ENCODE peak calls at places on chromosomes 3 and 15, in six cellular contexts. One of them, this sample, is unnamed.

GRCh38 chr3:13850161-13850945 is 29.5 kb downstream of the WNT7A start:
- DNase-seq in SW480: peak
- DNase-seq in T1000: no peak
- DNase-seq in fibroblast of villous mesenchyme: no peak
- DNase-seq in RKO: no peak
- DNase-seq in KBM-7: no peak
- DNase-seq in this sample: no peak

GRCh38 chr15:36251450-36251849 is 328.0 kb upstream of the CDIN1 start:
- DNase-seq in fibroblast of villous mesenchyme: no peak
- DNase-seq in KBM-7: no peak
- DNase-seq in SW480: no peak
- DNase-seq in T1000: no peak
- DNase-seq in RKO: peak
- DNase-seq in this sample: peak

GRCh38 chr3:11910971-11911531 is 64.4 kb upstream of the TAMM41 start:
- DNase-seq in T1000: no peak
- DNase-seq in RKO: no peak
- DNase-seq in SW480: no peak
- DNase-seq in KBM-7: no peak
- DNase-seq in fibroblast of villous mesenchyme: peak
- DNase-seq in this sample: no peak

GRCh38 chr3:195753609-195754008 is 32.8 kb downstream of the MUC20 start:
- DNase-seq in SW480: no peak
- DNase-seq in T1000: no peak
- DNase-seq in KBM-7: no peak
- DNase-seq in RKO: no peak
- DNase-seq in fibroblast of villous mesenchyme: no peak
- DNase-seq in this sample: no peak

GRCh38 chr15:94910166-94910565 is 678.8 kb downstream of the MCTP2 start:
- DNase-seq in KBM-7: no peak
- DNase-seq in fibroblast of villous mesenchyme: no peak
- DNase-seq in SW480: no peak
- DNase-seq in T1000: peak
- DNase-seq in RKO: no peak
- DNase-seq in this sample: no peak

GRCh38 chr15:44537728-44538240 is 837 bp downstream of the EIF3J start:
- DNase-seq in SW480: peak
- DNase-seq in RKO: peak
- DNase-seq in fibroblast of villous mesenchyme: peak
- DNase-seq in KBM-7: no peak
- DNase-seq in T1000: no peak
- DNase-seq in this sample: peak

GRCh38 chr3:175646865-175647264 is 787.7 kb downstream of the NAALADL2 start:
- DNase-seq in T1000: no peak
- DNase-seq in fibroblast of villous mesenchyme: no peak
- DNase-seq in SW480: no peak
- DNase-seq in RKO: peak
- DNase-seq in KBM-7: no peak
- DNase-seq in this sample: no peak

GRCh38 chr3:165852150-165852549 is 14.9 kb upstream of the BCHE start:
- DNase-seq in RKO: no peak
- DNase-seq in SW480: no peak
- DNase-seq in KBM-7: no peak
- DNase-seq in fibroblast of villous mesenchyme: no peak
- DNase-seq in T1000: no peak
- DNase-seq in this sample: no peak

GRCh38 chr3:65548848-65549625 is 489.7 kb downstream of the MAGI1 start:
- DNase-seq in fibroblast of villous mesenchyme: no peak
- DNase-seq in KBM-7: no peak
- DNase-seq in RKO: no peak
- DNase-seq in SW480: peak
- DNase-seq in T1000: no peak
- DNase-seq in this sample: no peak

GRCh38 chr3:143135150-143135549 is 15.6 kb downstream of the CHST2 start:
- DNase-seq in T1000: peak
- DNase-seq in SW480: peak
- DNase-seq in KBM-7: peak
- DNase-seq in fibroblast of villous mesenchyme: peak
- DNase-seq in RKO: peak
- DNase-seq in this sample: peak

GRCh38 chr3:183252973-183253363 is at the start of gene B3GNT5:
- DNase-seq in fibroblast of villous mesenchyme: peak
- DNase-seq in KBM-7: peak
- DNase-seq in RKO: peak
- DNase-seq in T1000: no peak
- DNase-seq in SW480: peak
- DNase-seq in this sample: no peak

GRCh38 chr3:184260571-184261269 is 633 bp downstream of the CAMK2N2 start:
- DNase-seq in RKO: peak
- DNase-seq in KBM-7: peak
- DNase-seq in T1000: no peak
- DNase-seq in SW480: peak
- DNase-seq in fibroblast of villous mesenchyme: no peak
- DNase-seq in this sample: no peak

GRCh38 chr3:167406876-167407492 is 26.9 kb upstream of the ZBBX start:
- DNase-seq in T1000: no peak
- DNase-seq in SW480: peak
- DNase-seq in KBM-7: peak
- DNase-seq in fibroblast of villous mesenchyme: peak
- DNase-seq in RKO: peak
- DNase-seq in this sample: peak

GRCh38 chr3:181716916-181717315 is 5.2 kb downstream of the SOX2 start:
- DNase-seq in T1000: no peak
- DNase-seq in RKO: no peak
- DNase-seq in KBM-7: no peak
- DNase-seq in SW480: no peak
- DNase-seq in fibroblast of villous mesenchyme: no peak
- DNase-seq in this sample: no peak

GRCh38 chr3:69879051-69879450 is 120.5 kb upstream of the SAMMSON start:
- DNase-seq in fibroblast of villous mesenchyme: no peak
- DNase-seq in RKO: no peak
- DNase-seq in KBM-7: no peak
- DNase-seq in T1000: no peak
- DNase-seq in SW480: no peak
- DNase-seq in this sample: no peak

GRCh38 chr3:116339441-116340028 is 105.8 kb downstream of the LSAMP start:
- DNase-seq in RKO: no peak
- DNase-seq in fibroblast of villous mesenchyme: peak
- DNase-seq in SW480: no peak
- DNase-seq in KBM-7: peak
- DNase-seq in T1000: no peak
- DNase-seq in this sample: peak

GRCh38 chr15:70033529-70034140 is 64.1 kb downstream of the TLE3 start:
- DNase-seq in T1000: no peak
- DNase-seq in fibroblast of villous mesenchyme: peak
- DNase-seq in KBM-7: no peak
- DNase-seq in RKO: no peak
- DNase-seq in SW480: peak
- DNase-seq in this sample: peak

GRCh38 chr3:158430448-158430847 is 140.5 kb upstream of the MLF1 start:
- DNase-seq in KBM-7: no peak
- DNase-seq in T1000: no peak
- DNase-seq in SW480: no peak
- DNase-seq in RKO: no peak
- DNase-seq in fibroblast of villous mesenchyme: no peak
- DNase-seq in this sample: peak

GRCh38 chr15:41900526-41901380 is 6.9 kb upstream of the SPTBN5 start:
- DNase-seq in RKO: no peak
- DNase-seq in KBM-7: no peak
- DNase-seq in SW480: no peak
- DNase-seq in fibroblast of villous mesenchyme: no peak
- DNase-seq in T1000: no peak
- DNase-seq in this sample: no peak

GRCh38 chr3:188712257-188712924 is 459.4 kb upstream of the TPRG1 start:
- DNase-seq in RKO: no peak
- DNase-seq in T1000: no peak
- DNase-seq in SW480: no peak
- DNase-seq in fibroblast of villous mesenchyme: peak
- DNase-seq in KBM-7: peak
- DNase-seq in this sample: peak

GRCh38 chr15:31265871-31266711 is 60.5 kb upstream of the KLF13 start:
- DNase-seq in T1000: no peak
- DNase-seq in RKO: no peak
- DNase-seq in KBM-7: peak
- DNase-seq in SW480: no peak
- DNase-seq in fibroblast of villous mesenchyme: peak
- DNase-seq in this sample: no peak

GRCh38 chr3:21573291-21573690 is 177.7 kb downstream of the ZNF385D start:
- DNase-seq in fibroblast of villous mesenchyme: no peak
- DNase-seq in SW480: no peak
- DNase-seq in KBM-7: no peak
- DNase-seq in RKO: no peak
- DNase-seq in T1000: no peak
- DNase-seq in this sample: peak

GRCh38 chr3:12803371-12803770 is 6.9 kb downstream of the CAND2 start:
- DNase-seq in fibroblast of villous mesenchyme: no peak
- DNase-seq in T1000: no peak
- DNase-seq in KBM-7: no peak
- DNase-seq in SW480: no peak
- DNase-seq in RKO: no peak
- DNase-seq in this sample: no peak

GRCh38 chr15:65964792-65965433 is 95.6 kb downstream of the RAB11A start:
- DNase-seq in RKO: no peak
- DNase-seq in T1000: no peak
- DNase-seq in fibroblast of villous mesenchyme: no peak
- DNase-seq in SW480: no peak
- DNase-seq in KBM-7: no peak
- DNase-seq in this sample: no peak

GRCh38 chr3:8529738-8530525 is 28.3 kb downstream of the LMCD1 start:
- DNase-seq in KBM-7: peak
- DNase-seq in fibroblast of villous mesenchyme: peak
- DNase-seq in SW480: peak
- DNase-seq in T1000: no peak
- DNase-seq in RKO: peak
- DNase-seq in this sample: no peak

GRCh38 chr3:43953375-43953774 is 262.6 kb downstream of the ABHD5 start:
- DNase-seq in SW480: no peak
- DNase-seq in T1000: no peak
- DNase-seq in RKO: no peak
- DNase-seq in KBM-7: no peak
- DNase-seq in fibroblast of villous mesenchyme: no peak
- DNase-seq in this sample: no peak

GRCh38 chr15:78329625-78330024 is 10.5 kb upstream of the CRABP1 start:
- DNase-seq in T1000: no peak
- DNase-seq in RKO: no peak
- DNase-seq in fibroblast of villous mesenchyme: no peak
- DNase-seq in SW480: no peak
- DNase-seq in KBM-7: no peak
- DNase-seq in this sample: no peak

GRCh38 chr15:98881526-98882517 is 125.8 kb downstream of the PGPEP1L start:
- DNase-seq in SW480: peak
- DNase-seq in KBM-7: peak
- DNase-seq in T1000: no peak
- DNase-seq in fibroblast of villous mesenchyme: peak
- DNase-seq in RKO: peak
- DNase-seq in this sample: peak

GRCh38 chr3:196454935-196455334 is 22.7 kb upstream of the UBXN7 start:
- DNase-seq in SW480: no peak
- DNase-seq in RKO: peak
- DNase-seq in KBM-7: no peak
- DNase-seq in fibroblast of villous mesenchyme: no peak
- DNase-seq in T1000: no peak
- DNase-seq in this sample: no peak

GRCh38 chr3:192422321-192422997 is 304.9 kb downstream of the FGF12 start:
- DNase-seq in RKO: peak
- DNase-seq in T1000: no peak
- DNase-seq in KBM-7: no peak
- DNase-seq in SW480: no peak
- DNase-seq in fibroblast of villous mesenchyme: no peak
- DNase-seq in this sample: peak

GRCh38 chr3:119084371-119085069 is 49.9 kb upstream of the IGSF11 start:
- DNase-seq in fibroblast of villous mesenchyme: no peak
- DNase-seq in KBM-7: no peak
- DNase-seq in T1000: no peak
- DNase-seq in RKO: no peak
- DNase-seq in SW480: peak
- DNase-seq in this sample: no peak

GRCh38 chr3:196788509-196788908 is 48.9 kb downstream of the PAK2 start:
- DNase-seq in T1000: no peak
- DNase-seq in SW480: no peak
- DNase-seq in KBM-7: no peak
- DNase-seq in fibroblast of villous mesenchyme: no peak
- DNase-seq in RKO: no peak
- DNase-seq in this sample: no peak

GRCh38 chr15:68608206-68608843 is 29.5 kb downstream of the CORO2B start:
- DNase-seq in SW480: no peak
- DNase-seq in fibroblast of villous mesenchyme: peak
- DNase-seq in T1000: no peak
- DNase-seq in RKO: no peak
- DNase-seq in KBM-7: no peak
- DNase-seq in this sample: peak

GRCh38 chr3:130933801-130934345 is 40.0 kb downstream of the ATP2C1 start:
- DNase-seq in fibroblast of villous mesenchyme: no peak
- DNase-seq in RKO: no peak
- DNase-seq in T1000: no peak
- DNase-seq in SW480: no peak
- DNase-seq in KBM-7: no peak
- DNase-seq in this sample: peak

GRCh38 chr3:160225181-160226025 is at the start of gene C3orf80:
- DNase-seq in SW480: peak
- DNase-seq in KBM-7: peak
- DNase-seq in RKO: no peak
- DNase-seq in fibroblast of villous mesenchyme: peak
- DNase-seq in T1000: peak
- DNase-seq in this sample: peak

GRCh38 chr3:173685471-173685870 is 287.9 kb downstream of the NLGN1 start:
- DNase-seq in RKO: no peak
- DNase-seq in fibroblast of villous mesenchyme: no peak
- DNase-seq in KBM-7: no peak
- DNase-seq in T1000: no peak
- DNase-seq in SW480: no peak
- DNase-seq in this sample: no peak

This sample was measured in fibroblast of pulmonary artery.